ENCODE peak calls at places on chromosomes 11 and 22, in five cellular contexts. C is gastrocnemius medialis, U is uterus, R is lung, O is heart left ventricle. K is an unnamed sample.

GRCh38 chr11:126547161-126547560 is 191.7 kb downstream of the ST3GAL4 start:
- DNase-seq in C (no peak), U (no peak), R (no peak), O (no peak), K (no peak)

GRCh38 chr11:118924591-118925585 is 838 bp downstream of the BCL9L start:
- DNase-seq in C (peak), U (peak), R (no peak), O (peak), K (no peak)

GRCh38 chr11:107808526-107808925 is 50.1 kb downstream of the SLC35F2 start:
- DNase-seq in C (no peak), U (no peak), R (no peak), O (no peak), K (no peak)

GRCh38 chr11:131079036-131079435 is 162.8 kb upstream of the SNX19 start:
- DNase-seq in C (no peak), U (no peak), R (no peak), O (no peak), K (no peak)

GRCh38 chr22:30206964-30207363 is 39.6 kb downstream of the LIF start:
- DNase-seq in C (peak), U (peak), R (peak), O (no peak), K (no peak)

GRCh38 chr11:93081694-93082093 is 112.2 kb downstream of the MTNR1B start:
- DNase-seq in C (no peak), U (no peak), R (no peak), O (no peak), K (no peak)

GRCh38 chr11:121582296-121582695 is 129.5 kb upstream of the SORL1-AS1 start:
- DNase-seq in C (no peak), U (no peak), R (no peak), O (no peak), K (no peak)

GRCh38 chr11:78759067-78759466 is 184.4 kb upstream of the NARS2 start:
- DNase-seq in C (no peak), U (no peak), R (no peak), O (no peak), K (no peak)

GRCh38 chr11:28730336-28730735 is 622.1 kb downstream of the METTL15 start:
- DNase-seq in C (no peak), U (no peak), R (no peak), O (no peak), K (no peak)

GRCh38 chr11:132839226-132839625 is 693.1 kb downstream of the OPCML start:
- DNase-seq in C (no peak), U (no peak), R (no peak), O (no peak), K (no peak)

GRCh38 chr22:25546751-25547150 is 17.7 kb upstream of the GRK3 start:
- DNase-seq in C (peak), U (no peak), R (no peak), O (no peak), K (no peak)

GRCh38 chr11:117930668-117931330 is 1.6 kb upstream of the TMPRSS13 start:
- DNase-seq in C (no peak), U (no peak), R (no peak), O (no peak), K (no peak)

GRCh38 chr11:6321961-6322362 is 1.7 kb upstream of the CAVIN3 start:
- DNase-seq in C (no peak), U (no peak), R (no peak), O (no peak), K (no peak)

GRCh38 chr11:65576232-65576866 is 496 bp downstream of the EHBP1L1 start:
- DNase-seq in C (peak), U (peak), R (no peak), O (peak), K (no peak)

GRCh38 chr11:65576867-65577755 is 1.3 kb downstream of the EHBP1L1 start:
- DNase-seq in C (peak), U (peak), R (no peak), O (peak), K (no peak)

GRCh38 chr11:65578667-65579066 is 2.8 kb downstream of the EHBP1L1 start:
- DNase-seq in C (no peak), U (no peak), R (no peak), O (no peak), K (no peak)

GRCh38 chr11:65578134-65578533 is 2.3 kb downstream of the EHBP1L1 start:
- DNase-seq in C (no peak), U (no peak), R (no peak), O (no peak), K (no peak)

DNA sequence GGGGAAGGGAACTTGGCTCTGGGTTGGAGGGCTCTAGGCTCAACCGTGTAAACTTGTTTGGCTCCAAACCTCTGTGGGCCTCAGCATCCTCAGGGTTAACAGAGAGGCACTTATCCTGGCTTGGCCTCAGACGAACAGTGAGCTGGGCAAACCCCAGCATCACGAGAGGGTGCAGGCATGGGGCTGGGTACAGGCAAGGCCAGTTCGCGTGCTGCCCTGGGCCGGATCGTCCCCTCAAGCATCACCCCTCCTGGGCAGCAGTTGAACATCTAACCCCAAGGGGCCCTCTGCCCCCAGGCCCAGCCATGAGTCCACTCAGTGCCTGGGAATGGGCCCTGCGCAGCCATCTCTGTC is 1.9 kb downstream of the EHBP1L1 start:
- DNase-seq in C (no peak), U (no peak), R (no peak), O (no peak), K (no peak)
- H3K27ac ChIP-seq in C (peak), U (peak), R (peak), O (peak), K (peak)

GRCh38 chr22:46812034-46812605 is 49.7 kb downstream of the TBC1D22A start:
- DNase-seq in C (no peak), U (no peak), R (no peak), O (no peak), K (no peak)

GRCh38 chr22:46807458-46807857 is 45.0 kb downstream of the TBC1D22A start:
- DNase-seq in C (no peak), U (no peak), R (no peak), O (no peak), K (no peak)

GRCh38 chr22:46806789-46807188 is 44.3 kb downstream of the TBC1D22A start:
- DNase-seq in C (no peak), U (no peak), R (no peak), O (no peak), K (no peak)

GRCh38 chr22:46810856-46811786 is 48.7 kb downstream of the TBC1D22A start:
- DNase-seq in C (no peak), U (no peak), R (no peak), O (no peak), K (no peak)

DNA sequence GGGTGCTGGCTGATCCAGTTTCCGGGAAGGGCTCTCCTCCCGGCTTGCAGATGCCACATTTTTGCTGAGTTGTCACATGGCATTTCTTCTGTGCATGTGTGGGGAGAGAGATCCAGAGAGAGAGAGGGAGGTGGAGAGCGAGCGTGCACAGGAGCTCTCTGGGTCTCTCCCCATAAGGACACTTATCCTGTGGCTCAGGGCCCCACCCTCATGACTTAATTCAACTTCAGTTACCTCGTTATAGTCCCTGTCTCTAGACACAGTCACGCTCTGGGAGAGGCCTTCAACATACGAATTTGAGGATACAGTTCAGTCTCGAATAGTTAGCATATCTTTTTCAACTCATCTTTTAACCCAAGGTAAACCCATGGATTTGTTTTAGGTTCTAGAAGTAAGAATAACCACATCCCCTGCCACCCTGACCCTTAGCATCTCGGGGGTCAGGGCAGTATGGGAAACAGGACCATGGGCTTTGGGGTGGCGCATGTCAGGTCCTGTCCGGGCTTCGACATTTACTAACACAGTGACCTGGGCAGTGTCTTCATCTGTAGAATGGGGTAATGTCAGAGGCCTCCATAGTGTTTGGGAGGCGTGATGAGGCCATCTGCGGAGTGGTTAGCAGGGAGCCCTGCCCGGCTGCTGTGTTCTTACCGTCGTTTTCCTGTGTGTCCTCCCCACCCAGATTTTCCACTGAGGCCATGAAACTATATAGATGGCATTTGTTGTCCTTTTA is 46.9 kb downstream of the TBC1D22A start:
- DNase-seq in C (no peak), U (no peak), R (no peak), O (no peak), K (no peak)
- H3K27ac ChIP-seq in C (no peak), U (no peak), R (no peak), O (no peak), K (no peak)

GRCh38 chr22:40001800-40002577 is 7.2 kb downstream of the FAM83F start:
- DNase-seq in C (no peak), U (no peak), R (no peak), O (no peak), K (no peak)
- H3K27ac ChIP-seq in C (no peak), U (no peak), R (no peak), O (no peak), K (peak)

GRCh38 chr22:20551805-20552449 is 44.5 kb downstream of the MED15 start:
- DNase-seq in C (peak), U (peak), R (no peak), O (peak), K (no peak)

GRCh38 chr22:20553947-20554741 is 46.7 kb downstream of the MED15 start:
- DNase-seq in C (peak), U (peak), R (no peak), O (no peak), K (no peak)

GRCh38 chr22:20552450-20552894 is 45.1 kb downstream of the MED15 start:
- DNase-seq in C (peak), U (peak), R (no peak), O (peak), K (no peak)

GRCh38 chr22:20552913-20553401 is 45.5 kb downstream of the MED15 start:
- DNase-seq in C (peak), U (peak), R (no peak), O (peak), K (no peak)

DNA sequence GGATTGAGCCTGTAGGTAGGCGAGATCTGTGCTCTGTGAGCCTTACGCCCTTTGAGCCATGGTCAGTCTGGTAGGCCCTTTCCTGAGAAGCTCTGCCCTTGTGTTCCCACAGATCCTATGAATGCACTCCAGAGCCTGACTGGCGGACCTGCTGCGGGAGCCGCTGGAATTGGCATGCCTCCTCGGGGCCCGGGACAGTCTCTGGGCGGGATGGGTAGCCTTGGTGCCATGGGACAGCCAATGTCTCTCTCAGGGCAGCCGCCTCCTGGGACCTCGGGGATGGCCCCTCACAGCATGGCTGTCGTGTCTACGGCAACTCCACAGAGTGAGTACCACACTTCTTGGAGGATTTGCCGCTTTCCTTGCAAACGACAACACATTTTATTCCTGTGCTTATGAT is 47.4 kb downstream of the MED15 start:
- DNase-seq in C (peak), U (peak), R (no peak), O (no peak), K (no peak)
- H3K27ac ChIP-seq in C (peak), U (peak), R (no peak), O (no peak), K (no peak)

DNA sequence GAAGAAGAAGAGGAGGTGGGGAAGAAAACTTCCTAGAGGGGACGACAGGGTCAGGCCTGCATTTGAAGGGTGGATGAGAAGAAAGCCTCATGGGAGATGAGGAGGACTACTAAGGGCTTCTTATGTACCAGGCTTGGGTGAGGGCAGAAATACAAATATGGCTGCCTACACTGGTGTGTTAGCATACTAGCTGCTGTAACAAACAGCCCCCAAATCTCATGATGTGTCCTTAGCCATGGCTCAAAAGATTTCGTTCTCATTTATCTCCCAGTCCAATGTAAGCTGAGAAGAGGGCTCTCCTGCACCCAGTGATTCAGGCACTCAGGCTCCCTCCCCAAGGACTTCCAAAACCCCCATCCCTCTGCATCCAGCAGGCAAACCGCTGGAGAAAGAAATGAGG is 11.6 kb upstream of the MB start:
- DNase-seq in C (no peak), U (no peak), R (no peak), O (no peak), K (no peak)
- H3K27ac ChIP-seq in C (no peak), U (peak), R (no peak), O (no peak), K (peak)

GRCh38 chr22:49977578-49977977 is 17.0 kb downstream of the PIM3 start:
- DNase-seq in C (peak), U (no peak), R (no peak), O (no peak), K (no peak)

GRCh38 chr22:49975543-49976389 is 15.2 kb downstream of the PIM3 start:
- DNase-seq in C (peak), U (peak), R (peak), O (no peak), K (no peak)

GRCh38 chr22:49979587-49980264 is 19.2 kb downstream of the PIM3 start:
- DNase-seq in C (no peak), U (no peak), R (no peak), O (peak), K (no peak)

GRCh38 chr22:49973018-49973965 is 12.7 kb downstream of the PIM3 start:
- DNase-seq in C (no peak), U (no peak), R (no peak), O (no peak), K (no peak)

DNA sequence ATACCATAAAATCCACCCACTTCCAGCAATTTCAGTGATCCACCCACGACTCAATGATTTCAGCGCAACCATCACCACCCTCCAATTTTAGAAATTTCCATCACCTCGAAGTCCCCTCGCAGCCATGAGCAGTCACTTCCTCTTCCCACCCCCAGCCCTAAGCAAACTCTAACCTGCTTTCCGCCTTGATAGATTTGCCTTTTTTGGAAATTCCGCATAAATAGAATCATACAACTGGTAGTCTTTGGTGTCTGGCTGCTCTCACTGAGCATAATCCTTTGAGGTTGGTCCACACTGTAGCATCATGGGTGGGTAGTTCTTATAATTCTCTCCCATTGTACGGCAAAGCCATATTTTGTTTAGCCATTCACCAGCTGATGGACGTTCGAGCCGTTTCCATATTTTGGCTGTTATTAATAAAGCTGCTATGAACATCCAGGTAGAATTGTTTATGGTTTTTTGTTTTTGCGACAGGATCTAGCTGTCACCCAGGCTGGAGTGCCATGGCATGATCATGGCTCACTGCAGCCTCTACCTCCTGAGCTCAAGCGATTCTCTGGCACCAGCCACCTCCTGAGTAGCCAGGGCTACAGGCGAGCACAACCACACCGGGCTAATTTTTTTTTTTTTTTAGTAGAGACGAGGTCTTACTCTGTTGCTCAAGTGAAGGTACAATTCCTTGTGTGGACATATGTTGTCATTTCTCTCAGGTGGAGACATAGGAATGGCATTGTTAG is 16.0 kb downstream of the PIM3 start:
- DNase-seq in C (peak), U (no peak), R (no peak), O (no peak), K (no peak)
- H3K27ac ChIP-seq in C (peak), U (peak), R (no peak), O (peak), K (peak)

GRCh38 chr11:10784229-10785145 is 24.2 kb downstream of the EIF4G2 start:
- DNase-seq in C (no peak), U (no peak), R (no peak), O (peak), K (no peak)
- H3K27ac ChIP-seq in C (no peak), U (no peak), R (peak), O (peak), K (no peak)

GRCh38 chr22:27203276-27203660 is 545.9 kb downstream of the MIAT start:
- DNase-seq in C (no peak), U (no peak), R (no peak), O (no peak), K (no peak)
- H3K27ac ChIP-seq in C (no peak), U (peak), R (no peak), O (no peak), K (peak)